ENCODE peak calls at places on chromosomes 2 and 18, in four cellular contexts. Z is IMR-90, R is H1, J is mesendoderm. O is an unnamed sample.

GRCh38 chr2:229725716-229726346 is 11.5 kb upstream of the DNER start:
- DNase-seq in Z (peak), R (no peak), J (no peak), O (no peak)

GRCh38 chr2:88139203-88139702 is 11.4 kb upstream of the FABP1 start:
- DNase-seq in Z (no peak), R (no peak), J (no peak), O (no peak)

GRCh38 chr2:158493458-158493857 is 36.7 kb downstream of the PKP4 start:
- DNase-seq in Z (peak), R (no peak), J (no peak), O (no peak)

GRCh38 chr2:18987592-18988073 is 370.8 kb downstream of the OSR1 start:
- DNase-seq in Z (peak), R (no peak), J (no peak), O (no peak)

GRCh38 chr2:160417745-160418397 is 75.7 kb downstream of the RBMS1 start:
- DNase-seq in Z (peak), R (no peak), J (no peak), O (no peak)

GRCh38 chr2:101249826-101250225 is 2.9 kb upstream of the CNOT11 start:
- DNase-seq in Z (no peak), R (peak), J (no peak), O (peak)

GRCh38 chr2:160052524-160052923 is 9.9 kb downstream of the PLA2R1 start:
- DNase-seq in Z (no peak), R (no peak), J (no peak), O (no peak)

GRCh38 chr2:183063083-183063482 is 15.5 kb upstream of the DUSP19 start:
- DNase-seq in Z (peak), R (no peak), J (peak), O (no peak)

GRCh38 chr2:167140767-167141166 is 252.5 kb downstream of the XIRP2 start:
- DNase-seq in Z (peak), R (no peak), J (peak), O (no peak)

GRCh38 chr2:49255325-49256023 is 101.2 kb upstream of the FSHR start:
- DNase-seq in Z (no peak), R (no peak), J (no peak), O (no peak)

GRCh38 chr2:84231474-84231873 is 227.6 kb downstream of the SUCLG1 start:
- DNase-seq in Z (no peak), R (no peak), J (no peak), O (no peak)

GRCh38 chr2:114085992-114086391 is 196.1 kb downstream of the ACTR3 start:
- DNase-seq in Z (no peak), R (no peak), J (no peak), O (no peak)

GRCh38 chr2:114083717-114084387 is 194.0 kb downstream of the ACTR3 start:
- DNase-seq in Z (no peak), R (no peak), J (no peak), O (no peak)

GRCh38 chr2:114085238-114085637 is 195.3 kb downstream of the ACTR3 start:
- DNase-seq in Z (no peak), R (no peak), J (no peak), O (no peak)

GRCh38 chr2:114079366-114080004 is 189.6 kb downstream of the ACTR3 start:
- DNase-seq in Z (no peak), R (no peak), J (peak), O (no peak)

GRCh38 chr2:114082731-114083433 is 193.0 kb downstream of the ACTR3 start:
- DNase-seq in Z (no peak), R (no peak), J (no peak), O (no peak)
- H4K5ac ChIP-seq in Z (no peak), R (no peak), J (no peak), O (no peak)

GRCh38 chr2:119760876-119761275 is 1.2 kb downstream of the PTPN4 start:
- DNase-seq in Z (peak), R (no peak), J (no peak), O (no peak)

GRCh38 chr2:119758881-119759450 is 756 bp upstream of the PTPN4 start:
- DNase-seq in Z (no peak), R (no peak), J (no peak), O (no peak)

GRCh38 chr2:119756837-119757236 is 2.9 kb upstream of the PTPN4 start:
- DNase-seq in Z (peak), R (no peak), J (no peak), O (no peak)

GRCh38 chr2:119760237-119760807 is 600 bp downstream of the PTPN4 start:
- DNase-seq in Z (no peak), R (peak), J (peak), O (peak)

DNA sequence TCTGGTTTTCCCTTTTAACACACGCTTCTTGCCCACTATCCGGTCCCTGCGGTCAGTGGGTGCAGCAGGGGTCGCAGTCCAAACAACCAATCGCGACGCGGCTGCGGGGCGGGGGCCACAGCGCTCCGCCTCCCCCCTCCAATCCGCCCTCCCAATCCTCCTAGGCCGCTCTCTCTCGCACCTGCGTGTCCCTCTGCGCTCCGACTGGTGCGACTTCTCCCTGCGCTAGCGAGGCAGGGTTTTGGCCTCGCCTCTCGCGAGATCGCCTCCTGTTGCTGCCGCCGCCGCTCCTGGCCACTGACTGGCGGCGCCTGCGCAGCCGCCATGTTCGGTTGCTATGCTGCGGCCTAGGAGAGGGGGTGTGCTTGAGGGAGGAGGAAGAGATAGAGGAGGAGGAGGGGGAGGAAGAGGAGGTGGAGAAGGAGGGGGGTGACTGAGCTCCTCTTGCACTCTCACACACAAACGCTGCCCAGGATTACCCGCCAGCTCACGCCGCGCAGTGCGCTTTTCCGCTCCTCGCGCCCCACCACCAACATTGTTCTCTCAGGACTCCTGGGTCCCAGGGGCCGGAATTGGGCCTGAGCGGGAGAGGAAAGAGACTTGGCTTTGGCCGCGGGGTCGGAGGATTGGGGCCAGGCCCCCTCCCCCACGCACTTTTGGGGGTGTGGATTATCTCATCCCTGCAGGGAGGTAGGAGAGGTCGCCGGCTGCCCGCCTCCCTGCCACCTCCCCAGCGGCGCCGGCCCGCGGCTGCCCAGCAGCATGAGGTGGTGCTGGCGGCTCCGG is at the start of gene PTPN4:
- DNase-seq in Z (peak), R (peak), J (peak), O (peak)
- H3K4ac ChIP-seq in Z (peak), R (peak), J (peak), O (no peak)

GRCh38 chr2:186497928-186498327 is 11.9 kb downstream of the ZC3H15 start:
- DNase-seq in Z (no peak), R (no peak), J (no peak), O (no peak)

GRCh38 chr2:186496401-186496800 is 10.3 kb downstream of the ZC3H15 start:
- DNase-seq in Z (no peak), R (no peak), J (no peak), O (no peak)

GRCh38 chr2:186498834-186499233 is 12.8 kb downstream of the ZC3H15 start:
- DNase-seq in Z (no peak), R (no peak), J (no peak), O (no peak)

GRCh38 chr2:186493564-186494085 is 7.6 kb downstream of the ZC3H15 start:
- DNase-seq in Z (no peak), R (no peak), J (no peak), O (no peak)
- H3K4me2 ChIP-seq in Z (no peak), R (no peak), J (no peak), O (no peak)

GRCh38 chr2:218780851-218781690 is 876 bp upstream of the CYP27A1 start:
- DNase-seq in Z (no peak), R (no peak), J (no peak), O (no peak)
- H4K5ac ChIP-seq in Z (no peak), R (no peak), J (no peak), O (no peak)

GRCh38 chr18:79420033-79420745 is 24.5 kb downstream of the NFATC1 start:
- DNase-seq in Z (no peak), R (no peak), J (peak), O (no peak)
- H3K4ac ChIP-seq in Z (no peak), R (no peak), J (no peak), O (no peak)

GRCh38 chr2:213227458-213227857 is 56.8 kb upstream of the SPAG16 start:
- DNase-seq in Z (no peak), R (no peak), J (no peak), O (no peak)
- H3K4me2 ChIP-seq in Z (no peak), R (no peak), J (no peak), O (no peak)

GRCh38 chr2:217120429-217120828 is 260.6 kb upstream of the TNP1 start:
- DNase-seq in Z (no peak), R (no peak), J (no peak), O (no peak)

GRCh38 chr2:217121565-217121964 is 261.7 kb upstream of the TNP1 start:
- DNase-seq in Z (no peak), R (no peak), J (no peak), O (no peak)

GRCh38 chr2:217127744-217128143 is 267.9 kb upstream of the TNP1 start:
- DNase-seq in Z (peak), R (no peak), J (no peak), O (no peak)

GRCh38 chr2:217125004-217125403 is 265.1 kb upstream of the TNP1 start:
- DNase-seq in Z (no peak), R (no peak), J (no peak), O (no peak)

GRCh38 chr2:217124050-217124449 is 264.2 kb upstream of the TNP1 start:
- DNase-seq in Z (no peak), R (no peak), J (no peak), O (no peak)
- H4K5ac ChIP-seq in Z (no peak), R (no peak), J (no peak), O (no peak)

DNA sequence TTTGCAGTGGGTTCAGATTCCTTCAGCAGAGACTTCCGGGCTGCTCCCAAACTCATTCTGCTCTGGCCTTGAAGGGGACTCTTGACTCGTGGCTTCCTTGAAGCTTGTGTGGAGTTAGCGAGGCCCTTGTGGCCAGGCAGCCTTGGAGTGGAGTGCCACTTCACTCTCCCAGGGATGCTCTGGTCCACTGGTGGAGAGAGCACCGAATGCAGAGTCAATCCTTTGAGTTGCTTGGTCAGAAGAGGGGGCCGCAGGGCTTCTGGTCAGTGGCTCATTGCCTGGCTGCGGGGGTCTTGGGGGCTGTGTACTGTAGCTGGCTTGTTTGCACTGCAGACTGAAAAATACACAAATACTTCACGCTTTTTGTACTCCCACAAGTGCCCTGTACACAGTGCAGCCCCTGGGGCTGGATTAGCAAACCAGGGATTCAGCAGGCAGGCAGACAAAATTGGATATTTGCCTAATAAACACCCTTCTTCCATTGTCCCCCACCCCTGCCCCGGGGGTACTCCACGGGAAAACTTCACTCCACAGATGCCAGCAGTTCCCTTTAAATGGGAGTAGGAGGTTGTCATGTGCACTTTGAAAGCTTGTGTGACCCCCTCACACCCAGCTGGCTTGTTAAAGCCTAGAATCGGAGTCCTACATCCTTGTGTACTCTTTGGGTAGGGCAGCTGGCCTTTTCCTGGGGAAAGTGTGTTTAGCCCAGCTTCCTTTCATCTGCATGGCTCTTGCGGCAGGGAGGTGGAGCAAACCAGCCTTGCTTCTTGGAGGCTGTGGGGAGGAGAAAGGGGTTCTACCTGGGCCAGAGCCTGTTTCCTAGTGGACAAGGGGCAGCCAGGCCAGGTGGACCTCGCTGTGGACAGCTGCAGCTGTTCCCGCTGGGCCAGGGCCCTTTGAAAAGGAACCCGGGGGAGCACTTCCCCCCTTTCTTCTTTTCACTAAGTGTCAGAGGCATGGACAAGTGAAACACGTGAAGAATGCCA is 3.4 kb downstream of the GLI2 start:
- DNase-seq in Z (no peak), R (peak), J (peak), O (peak)
- H3K4ac ChIP-seq in Z (peak), R (peak), J (peak), O (no peak)

O was measured in H9.